ENCODE peak calls at places on chromosomes 3 and 15, in seven cellular contexts. P is fibroblast of pulmonary artery, N is Peyer's patch, I is tibial artery, C is cardiac fibroblast, S is endothelial cell, J is gastrocnemius medialis. Z is an unnamed sample.

GRCh38 chr15:100495861-100496260 is 32.9 kb downstream of the CERS3 start:
- DNase-seq in P (no peak), N (no peak), I (no peak), C (no peak), S (no peak), J (no peak), Z (no peak)

GRCh38 chr3:106048946-106049481 is 180.2 kb upstream of the CBLB start:
- DNase-seq in P (peak; percentile 13), N (no peak), I (no peak), C (peak; percentile 22), S (no peak), J (no peak), Z (no peak)

GRCh38 chr15:96408591-96409183 is 78.2 kb downstream of the NR2F2 start:
- DNase-seq in P (no peak), N (no peak), I (no peak), C (no peak), S (no peak), J (no peak), Z (no peak)

GRCh38 chr15:87477759-87478687 is 778.5 kb downstream of the NTRK3 start:
- DNase-seq in P (peak; percentile 78), N (peak; percentile 46), I (peak; percentile 69), C (peak; percentile 85), S (no peak), J (peak; percentile 65), Z (no peak)

GRCh38 chr3:38204599-38205471 is 39.5 kb downstream of the OXSR1 start:
- DNase-seq in P (no peak), N (no peak), I (no peak), C (no peak), S (no peak), J (no peak), Z (no peak)

GRCh38 chr3:186472466-186473008 is 71.6 kb downstream of the CRYGS start:
- DNase-seq in P (no peak), N (no peak), I (no peak), C (no peak), S (no peak), J (no peak), Z (no peak)

GRCh38 chr15:81303241-81304225 is 20.4 kb downstream of the STARD5 start:
- DNase-seq in P (peak; percentile 37), N (peak; percentile 47), I (no peak), C (peak; percentile 6), S (no peak), J (no peak), Z (no peak)

GRCh38 chr3:24363242-24363641 is 131.4 kb downstream of the THRB start:
- DNase-seq in P (peak; percentile 18), N (no peak), I (no peak), C (peak; percentile 41), S (no peak), J (no peak), Z (no peak)

GRCh38 chr3:50627407-50628051 is 10.6 kb downstream of the MAPKAPK3 start:
- DNase-seq in P (peak; percentile 34), N (no peak), I (no peak), C (peak; percentile 72), S (peak; percentile 33), J (peak; percentile 99), Z (no peak)

GRCh38 chr3:195876297-195877031 is 31.9 kb downstream of the TNK2 start:
- DNase-seq in P (no peak), N (peak; percentile 85), I (no peak), C (no peak), S (no peak), J (peak; percentile 95), Z (no peak)

GRCh38 chr15:63020128-63020527 is 22.4 kb upstream of the TPM1 start:
- DNase-seq in P (no peak), N (no peak), I (no peak), C (no peak), S (no peak), J (no peak), Z (no peak)

GRCh38 chr3:182738583-182739514 is 54.5 kb upstream of the ATP11B start:
- DNase-seq in P (no peak), N (peak; percentile 67), I (no peak), C (no peak), S (no peak), J (no peak), Z (no peak)

GRCh38 chr3:16885948-16886683 is 1.4 kb downstream of the PLCL2 start:
- DNase-seq in P (peak; percentile 61), N (no peak), I (no peak), C (peak; percentile 44), S (no peak), J (no peak), Z (no peak)

GRCh38 chr3:172461530-172462138 is 13.4 kb upstream of the GHSR start:
- DNase-seq in P (peak; percentile 50), N (no peak), I (no peak), C (peak; percentile 59), S (no peak), J (no peak), Z (no peak)

DNA sequence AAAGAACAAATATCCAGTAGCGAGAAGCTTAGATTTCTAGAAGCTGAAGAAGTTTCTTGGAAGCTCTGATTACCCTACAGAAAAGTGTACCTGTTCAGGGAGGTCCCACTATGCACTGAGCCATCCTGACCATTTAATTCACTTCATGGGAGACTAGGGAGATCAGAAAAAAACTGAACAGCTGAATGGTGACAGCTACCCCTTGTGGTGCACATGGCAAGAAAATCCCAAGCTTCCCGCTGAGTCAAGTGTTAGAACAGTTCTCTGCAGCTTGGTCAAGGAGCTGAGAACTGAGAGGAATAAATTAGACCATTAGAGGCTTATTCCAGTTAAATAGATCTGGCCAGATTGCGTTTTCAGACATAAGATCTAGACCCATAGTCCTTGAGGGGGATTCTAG is 197.2 kb upstream of the VEPH1 start:
- DNase-seq in P (peak; percentile 7), N (no peak), I (no peak), C (peak; percentile 11), S (peak; percentile 7), J (no peak), Z (no peak)
- TF ChIP-seq CTCF in P (no peak), N (no peak), I (no peak), C (peak; percentile 15), S (no peak), J (no peak), Z (no peak)

DNA sequence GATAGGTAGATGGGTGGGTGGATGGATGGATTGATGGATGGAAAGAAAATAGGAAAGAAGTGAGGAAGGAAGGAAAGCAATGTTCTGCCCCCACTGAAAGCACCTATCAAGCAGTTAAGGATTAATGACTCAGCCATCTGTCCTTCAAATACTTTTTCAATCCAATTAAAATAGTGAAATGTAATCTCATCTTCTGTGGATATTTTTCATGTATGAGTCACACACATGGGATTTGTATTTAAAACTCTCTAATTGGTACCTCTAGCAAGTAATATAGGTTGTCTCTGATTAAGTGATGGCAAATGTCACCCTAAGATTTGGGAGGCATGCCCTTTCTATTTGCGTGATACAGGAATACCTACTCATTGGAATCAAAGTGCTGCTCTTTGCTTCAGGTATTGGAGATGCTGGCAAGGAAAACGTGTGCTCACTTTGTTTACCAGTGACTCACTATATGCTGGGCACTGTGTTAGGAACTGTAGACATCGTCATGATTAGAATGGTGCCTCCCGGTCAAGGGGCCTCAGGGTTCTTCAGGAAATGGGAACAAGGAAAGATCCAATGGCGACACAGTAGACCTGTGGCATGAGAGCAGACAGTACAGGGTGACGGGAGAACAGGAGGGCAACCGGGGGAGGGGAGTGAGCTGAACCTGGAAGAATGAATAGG is 230.1 kb downstream of the CLSTN2 start:
- DNase-seq in P (no peak), N (no peak), I (no peak), C (peak; percentile 7), S (no peak), J (no peak), Z (no peak)
- TF ChIP-seq CTCF in P (no peak), N (no peak), I (no peak), C (no peak), S (no peak), J (no peak), Z (no peak)

GRCh38 chr3:65948833-65949573 is 89.7 kb downstream of the MAGI1 start:
- DNase-seq in P (no peak), N (no peak), I (no peak), C (no peak), S (no peak), J (no peak), Z (no peak)
- TF ChIP-seq CTCF in P (no peak), N (no peak), I (no peak), C (no peak), S (no peak), J (no peak), Z (no peak)

GRCh38 chr3:124277516-124277890 is 285.6 kb upstream of the ROPN1 start:
- DNase-seq in P (peak; percentile 67), N (no peak), I (no peak), C (peak; percentile 47), S (no peak), J (no peak), Z (no peak)

GRCh38 chr3:124283644-124284008 is 291.7 kb upstream of the ROPN1 start:
- DNase-seq in P (no peak), N (no peak), I (no peak), C (no peak), S (no peak), J (no peak), Z (no peak)

GRCh38 chr3:124276863-124277515 is 285.1 kb upstream of the ROPN1 start:
- DNase-seq in P (no peak), N (no peak), I (peak; percentile 63), C (no peak), S (no peak), J (peak; percentile 30), Z (no peak)

GRCh38 chr3:124282751-124283643 is 291.1 kb upstream of the ROPN1 start:
- DNase-seq in P (peak; percentile 28), N (no peak), I (no peak), C (no peak), S (no peak), J (no peak), Z (no peak)

DNA sequence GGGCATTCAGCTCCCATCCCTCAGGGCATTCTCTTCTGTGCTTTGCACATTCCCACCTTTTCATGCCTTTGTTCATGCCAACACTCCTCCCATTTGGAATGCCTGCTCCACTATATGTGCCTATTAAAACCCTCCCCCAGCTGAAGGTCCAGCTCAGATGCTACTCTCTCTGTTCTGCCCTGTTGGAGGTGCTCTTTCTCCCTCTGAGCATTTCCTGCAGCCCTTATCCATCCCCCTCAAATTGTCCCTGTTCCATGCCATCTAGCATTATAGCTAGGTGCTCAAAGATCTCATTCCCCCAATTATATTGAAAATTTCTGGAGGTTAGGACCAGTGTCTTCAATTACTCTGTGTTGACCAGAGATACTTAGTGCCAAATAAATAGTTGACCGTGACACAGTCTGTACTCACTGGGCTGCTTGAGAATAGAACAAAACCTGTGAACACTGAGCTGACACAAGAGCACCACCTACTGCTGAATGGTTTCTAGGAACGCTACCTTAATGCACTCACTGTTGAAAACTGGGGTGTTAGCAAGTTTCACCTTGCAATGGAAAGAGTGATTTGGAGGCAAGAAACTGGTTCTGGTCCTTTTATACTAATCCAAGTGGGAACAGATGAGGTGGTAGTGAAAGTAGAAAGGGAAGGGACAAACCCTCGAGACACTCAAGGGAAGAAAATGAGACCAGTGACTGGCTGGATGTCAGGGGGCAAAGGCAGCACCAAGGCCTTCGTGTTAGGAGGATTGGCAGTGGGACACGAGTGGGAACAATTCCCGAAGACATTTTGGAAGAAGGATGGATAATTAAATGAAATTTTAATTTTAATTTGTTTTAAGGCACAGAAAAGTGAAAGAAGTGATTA is 289.8 kb upstream of the ROPN1 start:
- DNase-seq in P (peak; percentile 69), N (no peak), I (no peak), C (peak; percentile 76), S (no peak), J (no peak), Z (no peak)
- TF ChIP-seq CTCF in P (peak; percentile 75), N (no peak), I (peak; percentile 52), C (peak; percentile 63), S (no peak), J (peak; percentile 39), Z (no peak)

GRCh38 chr3:28089527-28089897 is 151.9 kb upstream of the CMC1 start:
- DNase-seq in P (no peak), N (no peak), I (no peak), C (no peak), S (no peak), J (no peak), Z (no peak)
- TF ChIP-seq CTCF in P (no peak), N (no peak), I (no peak), C (no peak), S (no peak), J (no peak), Z (no peak)

Z was measured in natural killer cell.